ENCODE peak calls at places on chromosomes 2 and 18, in four cellular contexts. S is CD8-positive, alpha-beta T cell; F is heart right ventricle; Y is cardiac muscle cell. N is an unnamed sample.
A peak's percentile ranks its signal among the peaks of the same experiment; 100 is the strongest.

GRCh38 chr2:225041871-225042799 is at the start of gene DOCK10:
- DNase-seq in Y (peak; percentile 64), F (peak; percentile 23), S (peak; percentile 57), N (peak; percentile 34)

GRCh38 chr2:230230087-230230486 is 4.6 kb downstream of the SP140 start:
- DNase-seq in F (no peak), S (no peak), Y (peak; percentile 64), N (no peak)

GRCh38 chr2:179612591-179613298 is 248.7 kb downstream of the ZNF385B start:
- DNase-seq in F (no peak), S (no peak), Y (no peak), N (no peak)

GRCh38 chr2:224263571-224264043 is 138.3 kb downstream of the FAM124B start:
- DNase-seq in S (no peak), Y (peak; percentile 51), F (no peak), N (no peak)

GRCh38 chr2:43826305-43827250 is 12.1 kb downstream of the ABCG5 start:
- DNase-seq in Y (no peak), S (no peak), F (no peak), N (no peak)

GRCh38 chr2:40428434-40428833 is 23.5 kb downstream of the SLC8A1 start:
- DNase-seq in Y (no peak), F (no peak), S (no peak), N (no peak)

GRCh38 chr2:45808294-45808693 is 156.8 kb downstream of the PRKCE start:
- DNase-seq in S (no peak), F (no peak), Y (no peak), N (no peak)

GRCh38 chr2:144215701-144216675 is 303.9 kb downstream of the ZEB2 start:
- DNase-seq in F (no peak), S (no peak), Y (no peak), N (no peak)

DNA sequence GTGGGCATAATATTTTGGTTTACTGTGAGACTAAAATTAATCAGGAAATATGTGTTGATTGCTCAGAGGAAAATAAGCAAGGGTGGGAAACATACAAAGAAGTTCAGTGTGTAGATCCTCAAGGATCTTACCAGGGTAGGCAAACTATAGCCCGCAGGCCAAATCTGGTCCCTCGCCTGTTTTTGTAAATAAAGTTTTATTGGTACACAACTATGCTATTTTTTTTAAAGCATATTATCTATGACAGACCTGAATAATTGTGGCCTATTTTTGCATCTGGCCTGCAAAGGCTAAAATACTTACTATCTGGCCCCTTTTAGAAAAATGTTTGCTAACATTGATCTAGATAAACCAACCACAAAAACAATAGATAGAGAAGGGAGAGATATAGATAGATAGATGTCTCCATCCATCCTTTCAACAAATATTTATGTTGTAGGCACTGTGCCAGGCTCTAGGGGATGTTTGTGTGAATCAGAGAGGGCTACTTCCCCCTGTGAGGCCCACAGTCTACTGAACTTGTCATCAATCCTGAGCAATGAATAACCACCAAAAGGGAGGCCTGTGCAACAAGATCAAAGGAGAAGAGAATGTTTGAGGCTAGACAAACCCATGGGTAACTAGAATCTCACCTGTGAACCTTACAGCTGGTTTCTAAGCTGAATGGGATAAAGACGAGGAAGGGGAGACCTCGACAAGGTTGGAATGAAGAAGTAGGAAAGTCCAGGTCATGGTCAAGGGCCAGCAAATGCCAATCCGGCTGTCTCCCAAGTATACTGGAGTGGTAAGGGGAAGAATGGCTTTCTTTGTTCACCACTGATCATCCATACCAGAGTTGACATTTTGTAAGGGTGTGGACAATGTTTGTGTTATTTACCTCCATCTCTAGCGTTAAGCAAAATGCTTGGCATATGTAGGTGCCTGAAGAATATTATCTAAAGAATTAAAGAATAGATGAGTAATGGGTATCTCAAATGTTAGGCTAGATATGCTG is 23.6 kb downstream of the ALPK2 start:
- DNase-seq in F (no peak), S (peak; percentile 55), Y (peak; percentile 72), N (no peak)
- H3K27ac ChIP-seq in F (no peak overlapping the region), S (no peak overlapping the region), Y (peak overlapping the region; percentile 90), N (no peak overlapping the region)

GRCh38 chr2:173254659-173255058 is 100.0 kb upstream of the CDCA7 start:
- DNase-seq in F (no peak), Y (no peak), S (no peak), N (no peak)

GRCh38 chr2:173264152-173264551 is 90.5 kb upstream of the CDCA7 start:
- DNase-seq in Y (no peak), F (no peak), S (no peak), N (no peak)

DNA sequence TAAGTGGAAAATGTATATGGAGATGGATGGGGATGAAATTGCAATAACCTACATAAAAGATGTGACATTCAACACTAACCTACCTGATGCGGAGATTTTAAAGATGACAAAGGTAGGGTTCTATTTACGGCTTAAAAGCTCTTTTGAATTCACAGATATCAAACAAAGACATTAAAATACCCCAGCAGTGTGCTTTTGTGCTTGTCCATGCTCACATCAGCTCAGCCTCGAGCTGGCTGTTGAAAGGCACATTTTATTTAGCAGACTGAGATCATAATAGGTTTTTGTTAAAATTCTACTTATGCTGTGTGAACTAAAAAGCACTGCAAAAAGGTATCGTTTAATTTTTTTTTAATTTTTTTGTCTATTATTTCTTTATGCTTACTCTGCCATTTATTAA is 96.0 kb upstream of the CDCA7 start:
- DNase-seq in F (no peak), Y (no peak), S (no peak), N (no peak)
- TF ChIP-seq CTCF in F (no peak), Y (no peak), S (no peak), N (no peak)

GRCh38 chr2:48543895-48544294 is 13.9 kb downstream of the STON1 start:
- DNase-seq in S (no peak), F (no peak), Y (peak; percentile 35), N (no peak)
- H3K27ac ChIP-seq in S (no peak overlapping the region), F (no peak overlapping the region), Y (no peak overlapping the region), N (no peak overlapping the region)

DNA sequence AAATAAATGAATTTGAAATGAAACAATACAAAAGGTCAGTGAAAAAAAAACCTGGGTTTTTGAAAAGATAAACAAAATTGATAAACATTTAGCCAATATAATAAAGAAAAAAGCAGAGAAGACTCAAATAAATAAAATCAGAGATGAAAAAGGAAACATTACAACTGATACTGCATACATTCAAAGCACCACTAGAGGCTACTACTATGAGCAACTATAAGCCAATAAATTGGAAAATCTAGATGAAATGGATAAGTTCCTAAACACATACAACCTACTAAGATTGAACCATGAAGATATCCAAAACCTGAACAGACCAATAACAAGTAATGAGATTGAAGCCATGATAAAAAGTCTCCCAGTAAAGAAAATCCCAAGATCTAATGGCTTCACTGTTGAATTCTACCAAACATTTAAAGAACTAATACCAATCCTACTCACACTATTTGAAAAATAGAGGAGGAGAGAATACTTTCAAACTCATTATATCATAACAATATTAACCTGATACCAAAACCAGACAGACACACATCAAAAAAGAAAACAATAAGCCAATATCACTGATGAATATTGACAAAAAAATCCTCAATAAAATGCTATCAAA is 80.8 kb upstream of the CERS6 start:
- DNase-seq in Y (peak; percentile 16), F (no peak), S (no peak), N (no peak)
- TF ChIP-seq CTCF in Y (peak; percentile 57), F (peak; percentile 47), S (peak; percentile 49), N (no peak)

DNA sequence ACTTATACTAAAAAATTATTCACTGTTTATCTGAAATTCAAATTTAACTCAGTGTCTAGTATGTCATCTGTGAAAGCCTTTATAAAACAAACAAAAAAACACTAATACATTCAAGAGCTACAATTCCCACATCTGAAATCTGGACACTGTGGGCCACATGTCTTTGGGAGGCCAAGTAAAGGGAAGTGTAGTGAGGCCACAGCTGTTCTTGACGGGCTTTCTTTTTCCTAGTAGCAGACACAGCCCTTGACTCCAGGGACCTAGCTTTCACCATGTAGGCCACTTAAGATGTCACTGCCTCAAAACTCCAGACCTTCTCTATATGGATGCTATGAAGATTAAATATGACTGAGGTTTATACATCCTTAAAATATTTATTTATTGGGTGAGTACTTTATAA is 91.1 kb downstream of the RBMS1 start:
- DNase-seq in S (no peak), F (no peak), Y (no peak), N (no peak)
- H3K27ac ChIP-seq in S (no peak overlapping the region), F (peak overlapping the region; percentile 99), Y (no peak overlapping the region), N (no peak overlapping the region)

DNA sequence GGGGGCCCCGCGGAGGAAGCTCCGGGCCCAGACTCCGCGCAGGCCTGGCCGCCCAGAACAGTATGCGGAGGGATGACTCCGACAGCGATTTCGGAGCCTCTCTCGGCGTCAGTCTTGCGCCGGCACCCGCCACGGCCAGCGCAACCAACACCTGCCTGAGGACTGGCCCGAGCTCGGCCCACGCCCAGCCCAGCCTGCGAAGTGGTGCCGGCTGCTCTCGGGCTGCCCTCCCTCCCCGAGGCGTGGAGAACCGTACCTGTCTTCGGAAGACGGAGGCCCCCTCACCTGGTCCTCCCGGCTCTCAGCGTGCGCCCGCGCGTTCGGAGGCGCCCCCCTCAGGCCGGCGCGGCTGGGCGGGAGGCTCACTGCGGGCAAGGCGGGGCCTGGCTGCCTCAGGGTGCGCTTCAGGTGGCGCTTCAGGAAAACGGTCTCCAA is at the start of gene M1AP:
- DNase-seq in F (no peak), Y (no peak), S (no peak), N (no peak)
- TF ChIP-seq CTCF in F (peak; percentile 20), Y (peak; percentile 38), S (no peak), N (no peak)

DNA sequence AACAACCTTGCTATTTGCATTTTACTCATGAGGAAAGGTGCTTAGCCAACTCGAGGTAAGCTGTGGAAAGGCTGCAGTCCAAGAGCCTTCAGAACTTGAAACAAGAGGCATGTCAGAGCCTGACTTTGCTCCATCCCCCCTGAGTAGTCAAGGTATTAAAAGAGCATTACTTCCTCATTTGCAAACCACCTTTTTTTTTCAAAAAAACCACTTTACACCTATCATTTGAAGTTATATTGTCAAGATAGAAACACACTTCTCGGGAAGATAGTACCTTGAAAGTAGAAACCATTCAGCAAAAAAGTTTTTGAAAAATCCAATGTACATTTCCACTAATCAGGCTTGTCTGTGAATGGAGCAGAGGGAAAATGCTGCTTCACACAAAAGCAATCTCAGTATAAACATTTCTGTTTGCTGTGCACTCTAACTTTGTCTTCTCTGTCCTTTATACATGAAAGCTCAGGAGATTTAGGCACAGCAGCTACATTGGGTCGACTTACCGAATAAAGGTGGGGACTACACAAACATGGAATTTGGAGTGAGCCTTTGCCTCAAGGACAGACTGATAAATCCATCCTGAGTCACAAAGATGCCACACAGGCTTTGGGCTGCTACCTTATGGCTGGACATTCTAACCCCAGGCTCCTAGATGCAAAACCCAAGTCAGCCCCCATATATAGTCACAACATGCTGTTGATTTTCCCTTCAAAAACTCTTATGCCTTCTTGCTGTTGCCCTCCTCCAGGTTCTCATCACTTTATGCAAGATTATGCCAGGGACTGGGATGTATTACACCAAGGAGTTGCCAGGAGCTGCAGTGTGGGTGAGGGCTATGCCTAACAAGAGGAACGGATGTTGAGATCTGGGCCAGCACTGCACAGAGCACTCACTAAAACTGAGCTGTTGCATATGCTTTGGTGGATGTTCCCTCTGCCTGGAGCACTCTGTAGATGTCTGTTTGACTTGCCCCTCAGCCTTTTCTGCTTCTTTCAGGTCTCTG is 41.4 kb upstream of the EML4 start:
- DNase-seq in F (no peak), S (peak; percentile 33), Y (no peak), N (peak; percentile 24)
- H3K27ac ChIP-seq in F (peak overlapping the region; percentile 61), S (peak overlapping the region; percentile 20), Y (no peak overlapping the region), N (peak overlapping the region; percentile 27)

DNA sequence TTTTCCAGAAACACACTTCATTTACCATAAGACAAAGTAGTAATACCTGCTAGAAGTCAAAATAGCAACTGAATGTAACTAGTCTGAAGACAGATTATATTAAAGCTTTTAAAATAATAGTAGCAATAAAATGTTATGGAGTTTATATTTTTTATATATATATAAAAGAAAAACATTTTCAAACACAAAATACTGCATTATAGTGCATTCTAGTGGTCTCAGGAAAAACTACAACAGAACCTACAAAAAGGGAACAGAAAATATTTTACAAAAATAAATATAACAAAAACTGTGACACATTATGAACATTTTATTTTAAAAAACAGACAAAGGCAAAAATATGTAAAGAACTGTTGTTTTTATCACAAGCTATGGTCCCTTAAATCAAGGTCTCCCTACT is 48.0 kb downstream of the STRN start:
- DNase-seq in Y (peak; percentile 4), F (no peak), S (no peak), N (no peak)
- TF ChIP-seq CTCF in Y (peak; percentile 44), F (peak; percentile 48), S (peak; percentile 37), N (no peak)